ENCODE peak calls at places on chromosome 19, in four cellular contexts. V is PC-9, Z is HepG2, J is astrocyte of the cerebellum. B is an unnamed sample.

GRCh38 chr19:30065680-30066606 is 123.9 kb downstream of the URI1 start:
- DNase-seq in V (no peak), Z (no peak), J (no peak), B (no peak)

GRCh38 chr19:18053571-18054219 is 33.0 kb downstream of the IL12RB1 start:
- DNase-seq in V (no peak), Z (no peak), J (no peak), B (peak)

GRCh38 chr19:49475995-49476880 is 2.2 kb downstream of the FLT3LG start:
- DNase-seq in V (no peak), Z (no peak), J (no peak), B (no peak)

GRCh38 chr19:29285187-29285687 is 72.3 kb upstream of the UQCRFS1 start:
- DNase-seq in V (no peak), Z (no peak), J (no peak), B (no peak)

GRCh38 chr19:2139385-2140192 is 11.8 kb downstream of the AP3D1 start:
- DNase-seq in V (no peak), Z (no peak), J (no peak), B (no peak)

GRCh38 chr19:55678121-55678671 is 3.2 kb downstream of the EPN1 start:
- DNase-seq in V (no peak), Z (no peak), J (no peak), B (no peak)

GRCh38 chr19:48837586-48838191 is 1.4 kb upstream of the HSD17B14 start:
- DNase-seq in V (no peak), Z (no peak), J (no peak), B (no peak)

GRCh38 chr19:16883518-16883917 is 5.3 kb upstream of the F2RL3 start:
- DNase-seq in V (peak), Z (no peak), J (no peak), B (no peak)

GRCh38 chr19:15702590-15702930 is 25.3 kb upstream of the OR10H2 start:
- DNase-seq in V (peak), Z (peak), J (no peak), B (no peak)

GRCh38 chr19:34579281-34580054 is 97.5 kb downstream of the SCGB2B2 start:
- DNase-seq in V (no peak), Z (no peak), J (no peak), B (no peak)

GRCh38 chr19:48962029-48962848 is 2.9 kb upstream of the FTL start:
- DNase-seq in V (peak), Z (peak), J (no peak), B (no peak)

GRCh38 chr19:8071912-8072311 is 19.4 kb downstream of the CCL25 start:
- DNase-seq in V (no peak), Z (no peak), J (no peak), B (no peak)

GRCh38 chr19:8064866-8065486 is 12.4 kb downstream of the CCL25 start:
- DNase-seq in V (no peak), Z (no peak), J (no peak), B (no peak)

GRCh38 chr19:8074501-8074900 is 21.9 kb downstream of the CCL25 start:
- DNase-seq in V (no peak), Z (no peak), J (no peak), B (no peak)

GRCh38 chr19:8065489-8066261 is 13.1 kb downstream of the CCL25 start:
- DNase-seq in V (no peak), Z (no peak), J (no peak), B (no peak)

GRCh38 chr19:8069116-8069973 is 16.8 kb downstream of the CCL25 start:
- DNase-seq in V (no peak), Z (no peak), J (no peak), B (no peak)
- TF ChIP-seq CTCF in V (peak), Z (peak), J (peak), B (peak)

DNA sequence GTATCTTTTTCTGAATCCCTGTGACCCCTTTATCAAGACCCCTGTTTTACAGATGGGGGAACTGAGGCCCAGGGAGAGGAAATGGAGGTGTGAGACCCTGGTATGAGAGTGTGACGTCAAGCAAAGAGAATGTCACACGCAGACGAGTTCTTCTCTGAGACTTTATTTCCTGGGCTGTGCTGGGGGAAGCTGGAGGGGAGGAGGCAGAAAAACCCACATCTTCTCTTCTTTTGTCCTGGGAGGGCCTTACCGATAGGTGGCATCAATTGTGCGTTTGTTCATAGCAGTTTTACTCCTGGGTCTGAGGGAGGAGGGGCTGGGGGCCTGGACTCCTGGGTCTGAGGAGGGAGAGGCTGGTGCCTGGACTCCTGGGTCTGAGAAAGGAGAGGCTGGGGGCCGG is 4.9 kb upstream of the KLK15 start:
- DNase-seq in V (no peak), Z (no peak), J (no peak), B (no peak)
- TF ChIP-seq CTCF in V (peak), Z (peak), J (peak), B (no peak)

DNA sequence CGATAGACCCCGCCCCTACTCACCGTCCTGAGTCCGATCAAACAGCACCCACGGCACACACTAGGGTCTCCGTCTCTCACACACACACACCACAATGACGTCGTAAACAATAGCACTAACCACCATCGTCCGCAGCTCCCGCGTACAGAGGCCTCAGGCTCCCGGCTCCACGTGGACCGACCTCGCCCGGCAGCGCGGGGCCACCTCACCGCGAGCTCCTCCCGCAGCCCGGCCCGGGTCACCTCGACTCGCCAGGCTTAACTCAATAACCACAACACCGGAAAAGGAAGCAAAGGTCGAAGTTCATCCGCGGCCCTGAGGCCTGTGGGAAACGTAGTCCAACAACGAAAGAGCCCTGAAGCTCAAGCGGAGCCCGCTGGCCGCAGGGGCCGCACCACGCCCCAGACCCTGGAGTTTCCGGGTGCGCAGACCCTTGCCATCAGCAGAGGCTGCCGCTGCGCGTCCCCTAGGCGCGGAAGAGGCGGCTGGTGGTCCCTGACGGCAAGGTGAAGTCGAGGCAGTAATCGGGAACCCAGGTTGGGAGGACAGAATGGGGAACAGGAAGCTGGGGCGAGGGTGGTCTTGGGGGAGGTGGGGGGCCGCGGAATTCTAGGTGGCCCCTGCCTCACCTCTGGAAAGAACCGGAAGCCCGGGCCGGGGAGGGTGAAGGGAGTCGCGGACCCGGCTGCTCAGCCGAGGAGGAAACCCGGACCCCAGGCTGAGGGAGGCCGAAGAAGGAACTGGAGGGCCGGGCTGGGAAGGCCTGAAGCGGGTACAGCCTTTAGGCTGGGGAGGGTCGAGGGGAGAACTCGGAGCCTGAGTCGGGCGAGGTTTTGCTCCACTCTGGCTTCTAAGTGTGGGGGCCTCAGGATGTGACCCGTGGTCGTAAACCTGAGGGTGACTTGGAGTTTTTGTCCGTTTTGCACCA is at the start of gene ZNF529:
- DNase-seq in V (peak), Z (peak), J (peak), B (peak)
- TF ChIP-seq CTCF in V (no peak), Z (peak), J (no peak), B (no peak)

DNA sequence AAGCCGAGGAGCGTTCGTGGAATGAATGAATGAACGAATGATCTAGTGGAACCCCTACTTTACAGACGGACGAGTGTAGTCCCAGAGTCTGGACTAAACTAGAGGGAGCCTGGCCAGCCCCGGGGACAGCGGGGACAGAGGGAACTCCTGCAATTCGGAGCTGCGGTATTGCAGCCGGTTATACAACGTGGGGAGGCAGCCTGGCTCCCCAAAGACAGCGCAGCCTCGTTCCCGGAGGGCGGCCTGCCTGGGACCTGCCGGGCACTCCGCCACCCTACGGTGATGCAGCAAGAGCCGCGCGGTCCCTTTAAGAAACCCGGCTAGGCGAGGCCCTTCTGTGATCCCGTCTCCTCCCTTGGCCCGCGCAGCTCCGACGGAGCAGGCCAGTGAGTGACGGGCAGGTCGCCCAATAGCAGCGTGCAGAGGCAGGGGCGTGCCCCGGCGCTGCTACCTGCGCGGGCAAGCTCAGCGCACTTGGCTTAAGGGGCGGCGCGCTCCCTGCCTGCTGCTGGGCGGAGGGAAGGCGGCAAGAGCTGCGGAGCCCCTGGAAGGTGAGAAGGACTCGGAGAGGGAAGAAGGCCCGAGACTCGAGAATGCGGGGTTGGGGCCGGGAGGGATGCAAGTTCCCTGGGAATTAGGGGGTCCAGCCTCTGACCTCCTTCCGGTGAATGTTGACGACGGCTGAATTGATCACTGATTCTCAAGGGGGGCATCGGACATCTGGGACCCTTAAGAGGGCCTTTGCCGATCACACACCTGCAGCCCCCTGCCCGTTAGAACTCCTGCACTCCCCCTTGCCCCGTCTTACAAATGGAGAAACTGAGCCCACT is at the start of gene ABCA7:
- DNase-seq in V (peak), Z (peak), J (peak), B (peak)
- TF ChIP-seq CTCF in V (no peak), Z (no peak), J (no peak), B (no peak)

DNA sequence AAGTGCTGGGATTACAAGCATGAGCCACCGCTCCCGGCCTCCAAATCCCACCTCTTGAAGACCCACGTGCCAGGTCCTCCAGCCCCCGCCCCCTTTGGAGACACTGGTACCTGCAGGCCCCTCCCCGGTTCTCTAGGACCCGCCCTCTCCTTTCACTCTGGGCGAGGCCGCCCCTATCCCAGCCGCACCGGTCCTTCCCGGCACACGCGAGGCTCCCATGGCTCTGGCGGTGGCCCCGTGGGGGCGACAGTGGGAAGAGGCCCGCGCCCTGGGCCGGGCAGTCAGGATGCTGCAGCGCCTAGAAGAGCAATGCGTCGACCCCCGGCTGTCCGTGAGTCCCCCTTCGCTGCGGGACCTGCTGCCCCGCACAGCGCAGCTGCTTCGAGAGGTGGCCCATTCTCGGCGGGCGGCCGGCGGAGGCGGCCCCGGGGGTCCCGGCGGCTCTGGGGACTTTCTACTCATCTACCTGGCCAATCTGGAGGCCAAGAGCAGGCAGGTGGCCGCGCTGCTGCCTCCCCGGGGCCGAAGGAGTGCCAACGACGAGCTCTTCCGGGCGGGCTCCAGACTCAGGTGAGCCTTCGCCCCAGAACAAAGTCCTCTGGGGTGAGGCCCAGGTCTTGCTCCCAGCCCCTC is at the start of gene CBLC:
- DNase-seq in V (peak), Z (peak), J (no peak), B (no peak)
- TF ChIP-seq CTCF in V (no peak), Z (peak), J (no peak), B (no peak)

DNA sequence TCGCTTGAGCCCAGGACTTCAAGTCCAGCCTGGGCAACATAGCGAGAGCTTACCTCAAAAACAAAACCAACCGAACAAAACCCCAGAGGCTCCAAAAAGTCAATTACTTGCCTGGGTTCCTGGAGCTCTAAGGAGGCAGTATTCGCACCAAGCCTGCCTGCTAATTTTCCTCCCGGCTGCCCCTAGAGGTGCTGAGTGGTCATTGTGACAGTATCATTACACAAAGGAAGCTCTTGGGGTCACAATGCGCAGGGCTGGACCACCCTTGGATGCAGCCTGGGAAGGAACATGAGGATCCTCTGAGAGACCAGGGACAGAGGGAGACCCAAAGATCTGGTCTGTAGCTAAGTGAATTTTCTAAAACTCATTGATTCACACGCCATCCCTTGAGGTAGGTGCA is 8.5 kb upstream of the PEX11G start:
- DNase-seq in V (no peak), Z (no peak), J (no peak), B (no peak)
- TF ChIP-seq CTCF in V (peak), Z (peak), J (peak), B (peak)

B was measured in AG09319.